ENCODE peak calls at places on chromosomes 4 and X, in six cellular contexts. Z, V, I, R, E and G are unnamed samples. For H3K9me3, the result is how much of the 10 kb centered on the place peaks cover.

GRCh38 chr4:187135878-187136277 is 412.2 kb upstream of the FAT1 start:
- DNase-seq in Z (no peak), V (no peak), I (peak), R (no peak), E (no peak), G (no peak)

GRCh38 chrX:15451913-15452312 is 41.2 kb downstream of the PIR start:
- DNase-seq in Z (no peak), V (no peak), I (no peak), R (no peak), E (peak), G (no peak)

GRCh38 chr4:6641164-6641970 is 882 bp downstream of the MRFAP1 start:
- DNase-seq in Z (peak), V (no peak), I (peak), R (peak), E (peak), G (peak)

GRCh38 chrX:32530802-32531403 is 680.4 kb downstream of the DMD start:
- DNase-seq in Z (no peak), V (no peak), I (no peak), R (no peak), E (no peak), G (no peak)

GRCh38 chr4:40520533-40520932 is 109.1 kb downstream of the RBM47 start:
- DNase-seq in Z (no peak), V (no peak), I (no peak), R (no peak), E (no peak), G (no peak)

GRCh38 chr4:145815626-145816025 is 123.0 kb downstream of the ZNF827 start:
- DNase-seq in Z (no peak), V (no peak), I (no peak), R (no peak), E (no peak), G (no peak)

GRCh38 chr4:150327262-150327780 is 249.1 kb downstream of the DCLK2 start:
- DNase-seq in Z (no peak), V (peak), I (no peak), R (no peak), E (no peak), G (no peak)

GRCh38 chr4:53963336-53963735 is 101.1 kb downstream of the CHIC2 start:
- DNase-seq in Z (no peak), V (no peak), I (no peak), R (no peak), E (no peak), G (no peak)

GRCh38 chrX:63430026-63430425 is 78.9 kb upstream of the SPIN4 start:
- DNase-seq in Z (no peak), V (no peak), I (no peak), R (no peak), E (no peak), G (no peak)

GRCh38 chr4:78129383-78130108 is 72.4 kb downstream of the FRAS1 start:
- DNase-seq in Z (no peak), V (no peak), I (no peak), R (no peak), E (no peak), G (no peak)

GRCh38 chr4:151400343-151400742 is 8.6 kb upstream of the FHIP1A start:
- DNase-seq in Z (no peak), V (no peak), I (no peak), R (no peak), E (no peak), G (no peak)

GRCh38 chr4:83216856-83217683 is 67.5 kb downstream of the COQ2 start:
- DNase-seq in Z (no peak), V (no peak), I (no peak), R (no peak), E (no peak), G (no peak)

GRCh38 chr4:6307230-6307629 is 37.6 kb downstream of the WFS1 start:
- DNase-seq in Z (no peak), V (no peak), I (no peak), R (no peak), E (no peak), G (no peak)

GRCh38 chrX:79367907-79368306 is 773 bp upstream of the ITM2A start:
- DNase-seq in Z (no peak), V (no peak), I (no peak), R (no peak), E (no peak), G (no peak)

GRCh38 chr4:20086067-20086466 is 165.6 kb upstream of the SLIT2 start:
- DNase-seq in Z (no peak), V (no peak), I (no peak), R (no peak), E (no peak), G (no peak)

GRCh38 chr4:109811707-109812106 is 3.9 kb upstream of the GAR1 start:
- DNase-seq in Z (no peak), V (no peak), I (no peak), R (no peak), E (no peak), G (no peak)

GRCh38 chr4:109816894-109817293 is 1.3 kb downstream of the GAR1 start:
- DNase-seq in Z (no peak), V (no peak), I (no peak), R (no peak), E (no peak), G (no peak)

GRCh38 chr4:109816082-109816442 is 500 bp downstream of the GAR1 start:
- DNase-seq in Z (no peak), V (no peak), I (no peak), R (peak), E (no peak), G (no peak)

GRCh38 chr4:109818268-109818667 is 2.7 kb downstream of the GAR1 start:
- DNase-seq in Z (no peak), V (no peak), I (no peak), R (no peak), E (no peak), G (no peak)

GRCh38 chr4:109815151-109816081 is at the start of gene GAR1:
- DNase-seq in Z (peak), V (peak), I (peak), R (peak), E (peak), G (peak)
- TF ChIP-seq POLR2A in Z (peak), V (peak), I (peak), R (no peak), E (no peak), G (no peak)

GRCh38 chr4:28310926-28311325 is 1450.3 kb downstream of the STIM2 start:
- DNase-seq in Z (no peak), V (no peak), I (no peak), R (no peak), E (no peak), G (no peak)

GRCh38 chr4:28313729-28314713 is 1453.4 kb downstream of the STIM2 start:
- DNase-seq in Z (no peak), V (no peak), I (no peak), R (no peak), E (no peak), G (no peak)
- H3K9me3 ChIP-seq in Z (under half), V (under half), I (under half), R (under half), E (under half), G (under half)

GRCh38 chr4:140237616-140238352 is 83.8 kb upstream of the MAML3 start:
- DNase-seq in Z (no peak), V (peak), I (peak), R (peak), E (peak), G (peak)
- H3K4me3 ChIP-seq in Z (no peak), V (peak), I (peak), R (no peak), E (peak), G (peak)

DNA sequence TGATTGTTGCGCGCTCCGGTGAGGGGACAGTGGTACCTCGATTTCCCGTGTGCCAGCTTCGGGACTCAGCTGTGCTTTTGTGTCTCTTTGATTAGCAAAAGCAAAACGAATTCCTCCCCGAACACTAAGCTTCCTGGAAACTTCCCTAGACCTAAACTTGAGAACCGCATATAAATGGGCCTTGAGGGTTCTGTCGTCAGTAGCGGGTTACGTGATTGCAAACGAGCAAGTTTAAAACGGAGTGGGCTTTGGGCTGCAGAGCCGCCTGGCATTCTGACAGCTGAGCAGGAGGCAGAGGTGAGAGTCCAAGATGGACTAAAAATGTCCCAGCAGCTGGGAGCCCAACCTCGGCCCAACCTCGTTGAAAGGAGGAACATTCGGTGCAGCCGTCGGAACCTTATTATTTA is 1.2 kb upstream of the TAPT1 start:
- DNase-seq in Z (no peak), V (peak), I (peak), R (peak), E (peak), G (peak)
- TF ChIP-seq POLR2A in Z (peak), V (no peak), I (no peak), R (no peak), E (no peak), G (no peak)

DNA sequence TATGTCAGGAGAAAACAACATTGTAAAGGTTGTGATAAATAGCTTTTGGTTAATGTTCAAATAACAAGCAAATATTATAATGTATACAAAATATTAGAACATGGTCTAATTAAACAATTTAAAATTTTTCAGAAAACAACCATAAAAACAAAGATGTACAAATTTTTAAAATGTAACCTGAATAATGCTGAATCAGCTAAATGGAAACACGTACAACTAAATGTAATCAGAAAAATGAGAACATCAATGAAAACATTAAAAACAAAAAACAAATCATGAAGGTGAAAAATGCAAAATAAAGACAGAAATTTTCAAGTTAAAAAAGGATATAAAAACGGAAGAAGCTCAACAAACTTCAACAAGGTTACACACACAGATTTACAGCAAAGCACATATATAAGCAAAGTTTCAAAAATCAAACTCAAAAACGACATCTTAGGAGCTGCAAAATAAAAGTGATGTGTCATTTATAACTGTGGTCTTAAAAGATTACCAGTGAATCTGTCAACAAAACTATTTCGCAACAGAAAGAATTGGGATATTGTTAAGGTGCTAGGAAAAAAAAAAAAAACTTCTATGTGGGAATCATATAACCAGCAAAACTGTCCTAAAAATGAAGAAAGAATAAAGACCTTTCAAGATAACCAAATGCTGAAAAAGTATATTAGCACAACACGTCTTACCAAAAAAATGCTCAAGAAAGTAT is 31.8 kb downstream of the ZNF732 start:
- DNase-seq in Z (no peak), V (no peak), I (no peak), R (no peak), E (no peak), G (no peak)
- H3K9me3 ChIP-seq in Z (under half), V (half or more), I (half or more), R (half or more), E (under half), G (under half)

GRCh38 chrX:68832516-68833447 is 4.0 kb downstream of the EFNB1 start:
- DNase-seq in Z (no peak), V (no peak), I (peak), R (no peak), E (no peak), G (peak)

GRCh38 chrX:68830486-68831404 is 1.9 kb downstream of the EFNB1 start:
- DNase-seq in Z (no peak), V (no peak), I (peak), R (no peak), E (no peak), G (no peak)

GRCh38 chrX:68829594-68830485 is 1.0 kb downstream of the EFNB1 start:
- DNase-seq in Z (peak), V (no peak), I (peak), R (no peak), E (no peak), G (no peak)

GRCh38 chrX:68832101-68832416 is 3.2 kb downstream of the EFNB1 start:
- DNase-seq in Z (no peak), V (no peak), I (peak), R (peak), E (peak), G (peak)

DNA sequence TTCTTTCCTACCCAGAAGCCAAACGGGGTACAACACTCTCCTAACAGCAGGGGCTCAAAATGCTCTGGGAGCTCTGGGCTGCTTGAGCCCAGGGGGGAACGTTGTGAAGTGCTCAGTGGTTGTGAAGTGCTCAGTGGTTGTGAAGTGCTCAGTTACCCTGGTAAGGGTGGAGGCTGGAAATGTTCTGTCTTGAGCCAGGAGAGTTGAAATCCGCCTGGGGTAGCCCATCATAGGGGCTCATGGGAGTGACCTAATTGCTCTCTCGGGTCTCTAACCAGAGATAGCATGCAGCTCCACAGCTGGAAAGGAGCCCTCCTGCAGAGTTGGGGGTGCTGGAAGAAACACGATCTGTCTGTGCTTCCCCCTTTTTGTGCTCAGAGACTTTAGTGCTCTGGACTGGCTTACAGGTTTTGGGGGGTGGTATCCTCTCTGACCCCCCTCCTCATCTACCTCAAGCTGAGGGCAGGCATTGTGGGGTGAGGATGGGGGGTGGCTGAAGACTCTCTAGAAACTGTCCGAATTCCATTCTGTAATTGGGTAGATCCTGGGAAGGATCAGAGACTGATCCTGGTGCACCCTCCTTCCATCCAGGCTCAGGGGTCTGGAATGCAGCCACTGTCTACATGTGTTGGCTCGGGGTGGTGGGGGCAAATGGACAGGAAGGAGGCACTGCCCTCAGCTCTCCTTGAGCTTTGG is 2.7 kb downstream of the EFNB1 start:
- DNase-seq in Z (no peak), V (no peak), I (peak), R (no peak), E (no peak), G (no peak)
- H3K4me3 ChIP-seq in Z (no peak), V (peak), I (peak), R (peak), E (peak), G (peak)

DNA sequence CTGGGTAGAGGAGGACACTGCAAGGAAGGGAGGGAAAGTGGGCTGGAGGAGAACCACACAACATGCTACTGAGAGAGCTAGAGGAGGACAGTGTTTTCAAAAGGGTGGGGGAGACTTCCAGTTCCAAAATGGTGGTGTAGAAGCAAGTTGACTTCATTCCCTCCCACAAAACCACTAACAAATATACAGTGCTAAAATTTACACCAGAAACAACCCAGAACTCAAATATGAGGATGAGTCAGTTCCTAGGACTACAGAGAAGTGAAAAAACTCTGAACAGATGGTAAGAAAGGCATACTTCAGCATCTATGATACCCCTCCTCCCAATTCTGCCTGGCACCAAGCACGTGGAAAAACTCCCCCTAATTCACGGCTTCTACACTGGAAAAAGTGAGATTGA is 9.8 kb downstream of the AADAT start:
- DNase-seq in Z (no peak), V (no peak), I (no peak), R (no peak), E (no peak), G (no peak)
- TF ChIP-seq POLR2A in Z (no peak), V (no peak), I (no peak), R (no peak), E (no peak), G (no peak)

DNA sequence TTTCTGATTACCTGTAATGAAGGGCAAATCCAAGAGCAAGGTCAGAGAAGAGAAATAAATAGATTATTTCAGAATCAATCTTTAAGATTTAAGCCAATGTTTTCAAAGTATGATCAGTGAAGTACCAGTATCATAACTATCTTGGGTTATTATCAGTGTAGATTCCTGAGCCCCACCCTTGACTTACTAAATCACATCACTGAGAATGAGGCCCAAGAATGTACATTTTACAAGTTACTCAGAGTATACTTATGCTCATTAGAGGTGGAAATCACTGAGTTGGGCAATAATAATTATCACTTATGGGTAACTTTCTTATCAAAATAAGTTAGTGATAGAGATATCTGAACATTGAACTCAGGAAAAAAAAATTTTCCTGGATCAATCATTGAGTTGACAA is 121.6 kb upstream of the NOCT start:
- DNase-seq in Z (no peak), V (no peak), I (no peak), R (no peak), E (no peak), G (no peak)
- H3K9me3 ChIP-seq in Z (under half), V (under half), I (under half), R (under half), E (under half), G (under half)